ENCODE peak calls at places on chromosome 4, in seven cellular contexts. E, K, O, G, S, A and C are unnamed samples.

GRCh38 chr4:61373901-61374611 is 173.9 kb downstream of the ADGRL3 start:
- DNase-seq in O (no peak), K (no peak), A (no peak), E (no peak), G (no peak), S (no peak), C (no peak)

GRCh38 chr4:155434904-155435303 is 58.1 kb upstream of the MAP9 start:
- DNase-seq in O (no peak), A (no peak), S (no peak), E (no peak), G (no peak), K (no peak), C (no peak)

GRCh38 chr4:98474408-98474844 is 184.0 kb downstream of the TSPAN5 start:
- DNase-seq in E (no peak), A (no peak), S (peak; percentile 82), O (no peak), K (no peak), G (no peak), C (no peak)

GRCh38 chr4:89307446-89308160 is at the start of gene GPRIN3:
- DNase-seq in K (peak; percentile 92), O (peak; percentile 86), G (peak; percentile 62), A (peak; percentile 42), S (peak; percentile 70), E (peak; percentile 65), C (peak; percentile 59)

GRCh38 chr4:74934822-74935326 is 2.0 kb downstream of the PARM1 start:
- DNase-seq in A (no peak), O (no peak), K (no peak), S (peak; percentile 1), G (no peak), E (no peak), C (no peak)

GRCh38 chr4:2248044-2248780 is 6.3 kb upstream of the HAUS3 start:
- DNase-seq in E (no peak), S (no peak), G (no peak), O (peak; percentile 24), A (no peak), K (peak; percentile 72), C (peak; percentile 4)

GRCh38 chr4:92334716-92335350 is 31.1 kb downstream of the GRID2 start:
- DNase-seq in E (no peak), A (no peak), S (no peak), G (no peak), O (no peak), K (no peak), C (no peak)

GRCh38 chr4:95540227-95540626 is 8.5 kb downstream of the UNC5C start:
- DNase-seq in E (no peak), K (no peak), A (no peak), O (no peak), G (no peak), S (no peak), C (no peak)

DNA sequence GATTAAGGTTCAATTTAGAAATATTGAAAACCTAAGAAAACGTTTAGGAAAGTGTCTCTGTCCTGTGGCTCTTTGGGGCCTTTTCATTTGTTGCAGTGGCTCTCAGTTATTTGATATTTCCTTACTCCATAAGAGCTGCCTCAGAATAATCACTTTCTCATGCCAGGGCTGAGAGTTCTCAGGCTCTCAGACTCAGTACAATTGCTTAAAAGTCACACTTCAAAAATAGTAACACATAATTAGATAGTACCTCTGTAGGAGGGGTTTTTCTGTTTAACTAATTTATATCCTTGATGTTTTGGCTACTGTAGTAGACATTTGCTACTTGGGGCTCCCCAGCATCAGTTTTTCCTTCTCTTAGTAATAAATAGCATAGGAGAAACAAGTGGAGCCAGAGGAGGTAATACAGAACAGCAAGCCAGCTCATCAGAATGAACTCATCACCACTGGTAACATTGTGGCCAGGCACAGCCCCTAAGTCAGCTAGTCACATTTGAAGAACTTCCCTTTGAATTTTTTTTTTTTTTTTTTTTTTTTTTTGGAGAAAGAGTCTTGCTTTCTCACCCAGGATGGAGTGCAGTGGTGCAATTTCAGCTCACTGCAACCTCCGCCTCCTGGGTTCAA is 8.0 kb upstream of the HNRNPD start:
- DNase-seq in O (no peak), S (peak; percentile 69), K (no peak), A (no peak), E (no peak), G (no peak), C (no peak)
- H3K9me3 ChIP-seq in O (peaks cover 9% of the 10 kb centered on the region), S (no peaks in the 10 kb centered on the region), K (no peaks in the 10 kb centered on the region), A (no peaks in the 10 kb centered on the region), E (no peaks in the 10 kb centered on the region), G (no peaks in the 10 kb centered on the region), C (no peaks in the 10 kb centered on the region)

GRCh38 chr4:36590343-36590742 is 308.9 kb downstream of the DTHD1 start:
- DNase-seq in S (no peak), O (no peak), K (no peak), G (no peak), A (no peak), E (no peak), C (no peak)
- H3K9me3 ChIP-seq in S (no peaks in the 10 kb centered on the region), O (no peaks in the 10 kb centered on the region), K (peaks cover 3% of the 10 kb centered on the region), G (peaks cover 1% of the 10 kb centered on the region), A (no peaks in the 10 kb centered on the region), E (peaks cover 2% of the 10 kb centered on the region), C (no peaks in the 10 kb centered on the region)

GRCh38 chr4:147347217-147347616 is 133.7 kb upstream of the EDNRA start:
- DNase-seq in K (no peak), O (no peak), S (no peak), E (no peak), G (no peak), A (no peak), C (no peak)
- H3K9me3 ChIP-seq in K (no peaks in the 10 kb centered on the region), O (peaks cover 4% of the 10 kb centered on the region), S (no peaks in the 10 kb centered on the region), E (no peaks in the 10 kb centered on the region), G (no peaks in the 10 kb centered on the region), A (no peaks in the 10 kb centered on the region), C (no peaks in the 10 kb centered on the region)

GRCh38 chr4:88275516-88275915 is 8.8 kb downstream of the PPM1K start:
- DNase-seq in O (no peak), G (no peak), A (no peak), S (no peak), E (no peak), K (no peak), C (no peak)
- H3K9me3 ChIP-seq in O (no peaks in the 10 kb centered on the region), G (no peaks in the 10 kb centered on the region), A (no peaks in the 10 kb centered on the region), S (no peaks in the 10 kb centered on the region), E (no peaks in the 10 kb centered on the region), K (no peaks in the 10 kb centered on the region), C (no peaks in the 10 kb centered on the region)

DNA sequence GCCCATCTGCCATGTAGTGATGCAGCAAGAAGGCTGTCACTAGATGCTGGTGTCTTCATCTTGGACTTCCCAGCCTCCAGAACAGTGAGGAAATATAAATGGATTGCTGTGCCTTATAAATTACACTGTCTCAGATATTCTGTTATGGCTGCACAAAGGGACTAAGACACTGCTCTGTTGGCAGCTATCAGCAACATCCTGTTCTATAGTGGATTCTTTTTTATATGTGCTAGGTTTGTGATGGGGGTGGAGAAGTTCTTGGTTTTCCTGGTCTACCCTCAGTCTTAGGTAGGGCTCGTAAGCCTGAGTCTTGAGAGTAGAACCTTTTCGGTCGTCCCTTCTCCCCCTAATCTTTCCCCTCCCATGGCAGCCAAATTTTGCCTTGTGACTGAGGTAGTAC is 17.3 kb downstream of the STIM2 start:
- DNase-seq in K (no peak), A (no peak), S (no peak), E (no peak), G (no peak), O (no peak), C (no peak)
- H3K9me3 ChIP-seq in K (no peaks in the 10 kb centered on the region), A (no peaks in the 10 kb centered on the region), S (no peaks in the 10 kb centered on the region), E (no peaks in the 10 kb centered on the region), G (no peaks in the 10 kb centered on the region), O (no peaks in the 10 kb centered on the region), C (no peaks in the 10 kb centered on the region)

GRCh38 chr4:97215426-97215825 is 927.9 kb downstream of the STPG2 start:
- DNase-seq in G (no peak), O (no peak), S (no peak), E (no peak), A (no peak), K (no peak), C (no peak)
- H3K9me3 ChIP-seq in G (no peaks in the 10 kb centered on the region), O (no peaks in the 10 kb centered on the region), S (no peaks in the 10 kb centered on the region), E (no peaks in the 10 kb centered on the region), A (no peaks in the 10 kb centered on the region), K (no peaks in the 10 kb centered on the region), C (no peaks in the 10 kb centered on the region)